ENCODE peak calls at places on chromosomes 6 and 20, in ten cellular contexts. T, K, O, Q, S, M, Y, C, Z and V are unnamed samples.

GRCh38 chr20:34475979-34476736 is 40.1 kb upstream of the DYNLRB1 start:
- DNase-seq in M (peak), Z (no peak), S (peak), C (peak), T (peak), Q (peak), K (peak), Y (peak), O (no peak), V (peak)

GRCh38 chr20:57213924-57214323 is 52.5 kb downstream of the BMP7 start:
- DNase-seq in T (no peak), C (no peak), S (no peak), K (no peak), Y (no peak), Q (no peak), M (no peak), O (no peak), Z (no peak), V (no peak)

GRCh38 chr20:38873050-38873581 is 53.1 kb upstream of the FAM83D start:
- DNase-seq in T (no peak), Z (no peak), Y (no peak), C (no peak), O (no peak), M (no peak), Q (no peak), K (peak), S (peak), V (no peak)

GRCh38 chr6:142297996-142298753 is 3.6 kb upstream of the ADGRG6 start:
- DNase-seq in Y (peak), Z (no peak), M (no peak), O (peak), K (no peak), T (no peak), S (no peak), Q (no peak), C (peak), V (no peak)

GRCh38 chr6:6749791-6750434 is 161.4 kb downstream of the LY86 start:
- DNase-seq in K (no peak), O (peak), T (peak), S (peak), Z (peak), M (peak), C (peak), Q (peak), Y (peak), V (peak)

GRCh38 chr6:157503018-157503747 is 122.2 kb downstream of the ZDHHC14 start:
- DNase-seq in Q (no peak), C (no peak), K (no peak), M (no peak), Z (no peak), S (no peak), Y (no peak), O (no peak), T (no peak), V (no peak)

GRCh38 chr6:123415844-123416468 is 220.8 kb downstream of the TRDN start:
- DNase-seq in C (peak), T (peak), Z (peak), M (peak), O (peak), S (peak), K (peak), Y (peak), Q (peak), V (peak)

GRCh38 chr6:106197441-106197840 is 111.3 kb downstream of the PRDM1 start:
- DNase-seq in Y (no peak), K (no peak), S (peak), O (no peak), Q (no peak), T (no peak), C (no peak), Z (no peak), M (no peak), V (no peak)

GRCh38 chr6:124200661-124201060 is 397.0 kb downstream of the NKAIN2 start:
- DNase-seq in O (no peak), T (no peak), Y (no peak), M (no peak), S (no peak), C (no peak), Q (no peak), Z (no peak), K (no peak), V (no peak)

GRCh38 chr6:38364127-38364526 is 275.6 kb downstream of the BTBD9 start:
- DNase-seq in Y (no peak), O (no peak), Q (no peak), K (no peak), Z (no peak), S (no peak), M (no peak), C (no peak), T (no peak), V (no peak)

GRCh38 chr6:111838749-111839484 is 34.3 kb downstream of the FYN start:
- DNase-seq in T (no peak), Q (no peak), C (no peak), M (no peak), K (peak), O (no peak), S (no peak), Y (no peak), Z (no peak), V (no peak)

GRCh38 chr20:1894951-1895673 is at the start of gene SIRPA:
- DNase-seq in Q (peak), S (no peak), M (peak), T (peak), C (peak), Y (peak), K (no peak), Z (peak), O (no peak), V (peak)

GRCh38 chr6:18507018-18507415 is 119.9 kb downstream of the RNF144B start:
- DNase-seq in O (no peak), C (no peak), M (no peak), Y (no peak), Q (no peak), S (no peak), T (no peak), K (no peak), Z (peak), V (peak)

GRCh38 chr6:165661416-165662001 is 1.5 kb downstream of the PDE10A start:
- DNase-seq in T (no peak), O (no peak), S (no peak), Y (no peak), K (no peak), Q (peak), C (no peak), Z (no peak), M (no peak), V (peak)

GRCh38 chr20:59364611-59365010 is 64.2 kb downstream of the EDN3 start:
- DNase-seq in M (no peak), O (no peak), T (no peak), C (no peak), Z (no peak), S (no peak), Q (no peak), K (no peak), Y (no peak), V (no peak)
- H3K4me3 ChIP-seq in M (no peak), O (no peak), T (no peak), C (no peak), Z (no peak), S (no peak), Q (no peak), K (no peak), Y (no peak), V (no peak)

DNA sequence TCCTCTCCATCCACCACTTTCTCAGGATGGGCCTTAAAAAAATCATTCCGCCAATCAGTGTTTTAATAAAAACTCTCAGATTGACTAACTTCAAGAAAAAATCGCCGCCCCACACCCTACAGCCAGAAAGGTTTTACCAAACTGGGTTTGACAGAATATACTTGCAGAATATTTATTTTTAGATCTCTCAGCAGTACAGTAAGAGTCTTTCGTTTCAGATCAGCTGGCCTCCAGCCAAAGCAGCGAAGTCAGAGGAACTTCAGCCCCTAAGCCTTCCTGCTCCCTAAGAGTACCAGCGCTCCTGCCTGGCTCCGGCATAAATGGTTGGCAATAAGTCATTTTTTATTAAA is 24.7 kb downstream of the TBC1D7 start:
- DNase-seq in Y (peak), C (peak), Z (peak), M (peak), Q (peak), T (no peak), S (no peak), K (peak), O (peak), V (no peak)
- H3K4me3 ChIP-seq in Y (no peak), C (no peak), Z (no peak), M (peak), Q (no peak), T (no peak), S (no peak), K (peak), O (peak), V (no peak)

DNA sequence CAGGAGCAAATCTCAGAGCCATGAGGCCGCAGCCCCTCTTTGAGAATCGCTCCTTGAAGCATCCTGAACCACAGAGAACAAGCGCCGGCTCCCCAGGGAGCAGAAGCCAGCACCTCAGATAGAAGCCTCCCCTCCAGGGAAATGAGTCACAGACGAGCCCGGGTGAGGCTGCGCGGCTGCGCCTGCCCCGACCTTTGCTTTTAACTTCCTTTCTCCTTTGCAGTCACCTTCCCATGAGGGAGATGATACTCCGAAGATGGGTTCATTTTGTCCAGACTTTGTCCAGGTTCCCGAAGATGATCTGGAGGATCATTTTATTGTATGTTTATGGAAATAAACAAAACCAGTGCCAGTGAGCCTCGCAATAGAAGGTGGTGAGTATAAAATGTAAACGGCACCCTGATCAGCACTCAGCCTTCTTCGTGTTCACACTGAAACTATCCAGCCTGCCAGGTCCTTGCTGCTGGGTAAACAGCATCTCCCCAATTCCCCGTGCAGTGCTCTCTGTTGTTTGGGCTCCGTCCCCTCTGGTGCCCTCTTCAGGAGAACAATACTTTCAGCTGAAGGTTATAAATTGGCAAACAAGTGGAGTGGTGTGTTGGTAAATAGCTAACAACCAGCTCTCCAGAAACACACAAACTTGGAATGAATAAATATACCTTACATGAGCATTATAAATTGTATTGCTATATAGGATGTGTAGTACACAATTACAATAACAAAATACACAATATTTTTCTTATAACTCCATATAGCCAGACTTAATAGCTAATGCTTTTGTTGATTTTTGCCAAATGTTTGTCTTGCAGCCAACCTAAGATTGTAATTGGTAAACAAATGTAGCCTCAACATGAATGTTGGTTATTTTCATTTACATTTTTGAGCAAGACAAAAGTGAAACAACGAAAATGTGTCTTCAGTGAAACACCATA is 41.4 kb upstream of the TMEM181 start:
- DNase-seq in Z (peak), O (peak), Y (peak), Q (peak), C (peak), K (peak), M (peak), T (peak), S (peak), V (peak)
- H3K4me3 ChIP-seq in Z (no peak), O (peak), Y (peak), Q (peak), C (peak), K (peak), M (no peak), T (peak), S (peak), V (peak)

GRCh38 chr20:53867741-53868351 is 202.5 kb downstream of the BCAS1 start:
- DNase-seq in O (no peak), M (no peak), Z (no peak), K (peak), C (no peak), Q (no peak), S (no peak), T (peak), Y (no peak), V (peak)
- H3K4me3 ChIP-seq in O (no peak), M (no peak), Z (no peak), K (peak), C (no peak), Q (no peak), S (no peak), T (peak), Y (no peak), V (peak)

GRCh38 chr6:26045046-26045938 is 41.9 kb upstream of the HFE start:
- DNase-seq in Y (peak), Z (no peak), M (peak), Q (no peak), S (peak), T (no peak), O (peak), C (peak), K (peak), V (no peak)
- H3K4me3 ChIP-seq in Y (peak), Z (no peak), M (peak), Q (no peak), S (peak), T (no peak), O (peak), C (peak), K (peak), V (no peak)

GRCh38 chr6:161439093-161439492 is 165.2 kb upstream of the AGPAT4 start:
- DNase-seq in Q (no peak), O (peak), T (no peak), S (no peak), Z (no peak), C (peak), K (no peak), M (peak), Y (peak), V (no peak)

GRCh38 chr6:161436106-161436876 is 162.4 kb upstream of the AGPAT4 start:
- DNase-seq in C (peak), K (no peak), O (no peak), M (no peak), T (no peak), Q (no peak), S (no peak), Z (no peak), Y (no peak), V (no peak)

GRCh38 chr6:161440299-161440698 is 166.4 kb upstream of the AGPAT4 start:
- DNase-seq in S (no peak), T (no peak), Y (no peak), C (no peak), Z (no peak), K (no peak), Q (no peak), M (no peak), O (no peak), V (no peak)

GRCh38 chr6:161437851-161438250 is 164.0 kb upstream of the AGPAT4 start:
- DNase-seq in O (no peak), C (peak), Q (no peak), M (no peak), Z (no peak), S (no peak), T (no peak), Y (peak), K (no peak), V (no peak)

GRCh38 chr6:161438430-161439030 is 164.7 kb upstream of the AGPAT4 start:
- DNase-seq in Y (no peak), O (no peak), Z (no peak), S (no peak), Q (no peak), C (no peak), K (no peak), M (no peak), T (no peak), V (no peak)
- H3K4me3 ChIP-seq in Y (peak), O (no peak), Z (no peak), S (no peak), Q (no peak), C (no peak), K (no peak), M (peak), T (no peak), V (no peak)

DNA sequence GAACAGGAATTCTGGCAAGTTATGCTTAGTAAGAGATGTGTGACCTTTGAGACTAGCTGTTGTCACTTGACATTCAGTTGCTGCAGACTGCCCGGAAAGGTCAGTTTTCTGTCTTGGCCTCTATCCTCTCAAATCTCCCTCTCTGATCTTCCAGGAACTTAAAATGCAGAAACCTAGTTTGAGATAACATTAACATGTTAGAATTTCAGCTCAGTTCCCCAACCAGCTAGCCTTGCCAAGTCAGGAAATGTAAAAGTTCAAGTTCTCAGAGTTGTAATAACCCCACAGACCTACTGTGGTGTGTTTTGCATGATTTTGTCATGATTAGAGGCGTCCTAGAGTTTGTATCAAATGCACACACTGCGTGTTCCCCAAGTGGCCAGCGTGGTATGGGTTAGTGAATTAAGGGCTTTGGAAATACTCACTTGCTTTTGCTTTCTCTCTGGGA is 46.6 kb downstream of the DUSP22 start:
- DNase-seq in S (no peak), Y (no peak), T (no peak), K (peak), Z (no peak), O (no peak), C (no peak), M (no peak), Q (no peak), V (no peak)
- H3K4me3 ChIP-seq in S (no peak), Y (no peak), T (no peak), K (peak), Z (no peak), O (no peak), C (no peak), M (no peak), Q (no peak), V (no peak)